ENCODE peak calls at places on chromosomes 13 and 19, in nine cellular contexts. Y is adrenal gland, U is gastrocnemius medialis, X is NB4, G is ovary, B is esophagus squamous epithelium, O is spleen, L is K562, K is sigmoid colon. C is an unnamed sample.

GRCh38 chr13:59745395-59745788 is 418.3 kb downstream of the DIAPH3 start:
- DNase-seq in X (no peak), U (no peak), K (no peak), L (no peak), O (no peak), G (no peak), B (no peak), Y (no peak), C (no peak)

GRCh38 chr13:110347535-110348308 is 40.6 kb downstream of the COL4A2 start:
- DNase-seq in X (no peak), B (no peak), Y (no peak), K (no peak), O (no peak), G (no peak), U (no peak), L (no peak), C (peak; percentile 53)

GRCh38 chr13:27791146-27791900 is 960 bp upstream of the GSX1 start:
- DNase-seq in L (no peak), U (no peak), B (no peak), Y (no peak), X (no peak), K (no peak), G (no peak), O (no peak), C (no peak)

GRCh38 chr13:89380101-89380500 is 1708.9 kb downstream of the SLITRK5 start:
- DNase-seq in U (no peak), X (peak; percentile 9), G (no peak), Y (no peak), K (no peak), B (no peak), L (no peak), O (no peak), C (no peak)

GRCh38 chr13:109672545-109672944 is 113.8 kb downstream of the IRS2 start:
- DNase-seq in O (no peak), X (no peak), Y (no peak), L (no peak), B (no peak), U (no peak), K (no peak), G (no peak), C (no peak)

GRCh38 chr19:45528744-45529453 is 21.6 kb downstream of the VASP start:
- DNase-seq in B (no peak), L (peak; percentile 85), X (no peak), Y (peak; percentile 55), K (no peak), U (no peak), G (peak; percentile 42), O (no peak), C (no peak)

GRCh38 chr19:56116606-56117005 is 4.5 kb downstream of the ZNF787 start:
- DNase-seq in B (no peak), Y (no peak), O (no peak), L (no peak), X (no peak), G (no peak), K (no peak), U (no peak), C (no peak)

GRCh38 chr13:51995677-51996551 is 15.3 kb downstream of the ATP7B start:
- DNase-seq in L (peak; percentile 33), K (no peak), U (no peak), B (no peak), G (no peak), Y (no peak), X (peak; percentile 25), O (no peak), C (no peak)

GRCh38 chr13:32824671-32825070 is 191.6 kb upstream of the KL start:
- DNase-seq in U (no peak), K (peak; percentile 72), L (no peak), G (no peak), Y (no peak), X (no peak), B (no peak), O (no peak), C (no peak)

GRCh38 chr13:51638497-51638871 is 54.2 kb downstream of the WDFY2 start:
- DNase-seq in Y (no peak), B (no peak), G (no peak), K (no peak), X (no peak), O (no peak), U (no peak), L (no peak), C (no peak)

GRCh38 chr19:57314146-57314545 is 6.1 kb upstream of the ZNF543 start:
- DNase-seq in U (no peak), Y (no peak), O (no peak), X (no peak), G (no peak), L (no peak), K (no peak), B (no peak), C (no peak)

GRCh38 chr13:69155136-69155535 is 952.5 kb upstream of the ATXN8OS start:
- DNase-seq in L (no peak), K (no peak), G (no peak), O (no peak), Y (no peak), B (no peak), U (no peak), X (no peak), C (no peak)

GRCh38 chr19:50725218-50725931 is 2.2 kb downstream of the CLEC11A start:
- DNase-seq in U (no peak), G (no peak), O (no peak), B (no peak), K (no peak), Y (no peak), L (no peak), X (no peak), C (no peak)

DNA sequence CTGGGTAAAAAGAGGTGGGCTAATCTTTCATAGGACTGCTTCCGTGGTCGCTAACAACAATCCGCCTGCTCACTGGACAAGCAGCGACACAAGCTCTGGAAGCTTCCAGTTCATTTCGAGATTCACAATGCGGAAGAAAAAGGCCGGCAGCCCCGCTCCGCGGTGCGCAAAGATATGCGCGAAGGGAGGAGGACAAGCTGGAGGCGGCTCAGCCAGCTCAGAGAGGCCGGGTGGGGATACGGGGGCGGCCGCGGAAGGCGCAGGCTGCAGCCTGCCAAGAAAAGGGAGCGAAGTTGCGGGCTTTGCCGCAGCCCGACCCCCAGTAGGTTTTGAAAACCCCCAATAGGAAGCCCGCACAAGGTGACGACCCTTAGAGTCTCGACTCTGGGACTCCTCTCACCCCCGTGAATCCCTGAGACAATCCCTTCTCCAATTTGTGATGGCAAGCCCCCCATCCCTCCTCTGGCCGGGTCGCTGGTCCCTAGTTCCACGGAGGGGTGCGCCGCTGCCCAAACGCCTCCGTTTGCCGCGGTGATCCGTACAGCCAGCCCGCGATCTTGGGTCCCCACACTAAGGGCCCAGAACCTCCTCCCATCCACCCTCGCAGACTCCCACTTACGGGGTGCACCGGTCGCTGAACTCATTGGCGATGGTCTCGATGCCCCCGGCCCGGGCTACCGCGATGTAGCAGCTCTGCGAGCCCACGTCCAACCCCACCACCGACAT is 684 bp downstream of the HSPH1 start:
- DNase-seq in U (peak; percentile 33), O (peak; percentile 89), X (peak; percentile 85), L (peak; percentile 9), K (peak; percentile 72), B (peak; percentile 4), Y (peak; percentile 77), G (peak; percentile 34), C (peak; percentile 48)
- TF ChIP-seq POLR2A in U (no peak), O (no peak), X (no peak), L (no peak), K (no peak), B (no peak), Y (peak; percentile 58), G (no peak), C (no peak)

GRCh38 chr19:10392120-10392519 is 11.2 kb downstream of the CDC37 start:
- DNase-seq in K (no peak), L (peak; percentile 5), Y (no peak), X (no peak), B (no peak), U (no peak), O (no peak), G (no peak), C (no peak)

GRCh38 chr19:10388957-10389356 is 8.6 kb upstream of the TYK2 start:
- DNase-seq in K (peak; percentile 91), G (peak; percentile 81), U (peak; percentile 64), B (no peak), Y (peak; percentile 87), L (peak; percentile 63), X (peak; percentile 93), O (peak; percentile 93), C (peak; percentile 86)

GRCh38 chr19:10393137-10393536 is 10.2 kb downstream of the CDC37 start:
- DNase-seq in B (no peak), O (no peak), G (no peak), X (no peak), L (peak; percentile 13), K (no peak), Y (no peak), U (no peak), C (no peak)

GRCh38 chr19:10390652-10391286 is 10.4 kb upstream of the TYK2 start:
- DNase-seq in G (peak; percentile 55), O (peak; percentile 84), L (peak; percentile 66), K (peak; percentile 83), B (no peak), Y (peak; percentile 71), U (no peak), X (peak; percentile 91), C (peak; percentile 59)

GRCh38 chr19:10389863-10390262 is 9.5 kb upstream of the TYK2 start:
- DNase-seq in U (no peak), G (no peak), X (peak; percentile 76), O (no peak), L (peak; percentile 16), Y (no peak), K (no peak), B (no peak), C (no peak)
- TF ChIP-seq CTCF in U (no peak), G (no peak), X (peak; percentile 70), O (no peak), L (peak; percentile 31), Y (no peak), K (no peak), B (no peak), C (no peak)

DNA sequence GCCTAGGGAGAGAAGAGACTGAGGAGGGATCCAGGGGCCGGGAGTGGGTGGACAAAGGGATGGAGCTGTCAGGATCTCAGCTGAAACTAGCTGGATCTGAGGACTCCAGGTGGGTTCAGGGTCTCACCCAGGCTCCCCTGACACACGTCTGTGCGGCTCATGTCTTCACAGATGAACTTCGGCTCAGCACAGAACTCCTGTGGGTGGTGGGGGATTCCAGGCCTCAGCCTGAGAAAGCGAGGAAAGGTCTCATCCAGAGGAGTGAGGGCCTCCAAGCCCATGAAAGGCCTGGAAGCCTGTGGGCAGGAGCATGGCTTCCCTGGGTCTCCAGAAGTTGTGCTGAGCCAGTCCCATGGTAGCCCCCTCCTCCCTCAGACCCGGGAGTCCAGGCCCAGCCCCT is 1.4 kb downstream of the CAPN12 start:
- DNase-seq in K (no peak), L (no peak), U (no peak), G (no peak), X (no peak), Y (no peak), B (no peak), O (peak; percentile 64), C (no peak)
- TF ChIP-seq POLR2A in K (no peak), L (no peak), U (no peak), G (no peak), X (no peak), Y (no peak), B (no peak), O (no peak), C (no peak)

DNA sequence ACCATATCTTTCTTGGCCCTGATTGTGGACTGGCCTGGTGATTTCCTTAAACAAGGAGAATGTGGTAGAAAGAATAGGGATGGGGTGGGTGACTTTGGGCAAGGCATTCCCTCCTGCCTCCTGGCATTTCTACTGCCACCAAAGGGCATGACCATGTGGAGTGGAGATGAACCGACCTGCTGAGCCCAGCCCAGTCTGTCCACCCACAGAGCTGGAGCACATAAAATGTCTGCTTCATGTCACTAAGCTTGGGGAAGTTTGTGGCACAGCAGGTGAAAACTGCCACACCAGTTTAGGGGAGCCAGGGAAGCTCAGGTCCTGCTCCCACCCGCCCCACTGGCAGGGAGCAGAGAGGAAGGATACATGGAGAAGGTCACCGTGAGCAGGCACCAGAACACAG is 6.3 kb downstream of the TMEM161A start:
- DNase-seq in U (no peak), B (no peak), Y (no peak), G (no peak), K (no peak), O (no peak), X (no peak), L (no peak), C (no peak)
- TF ChIP-seq CTCF in U (no peak), B (no peak), Y (no peak), G (no peak), K (no peak), O (no peak), X (no peak), L (no peak), C (no peak)